ENCODE peak calls at places on chromosomes 12 and 14, in five cellular contexts. E, X, Q, Y and F are unnamed samples.

GRCh38 chr14:103716091-103716801 is 636 bp downstream of the ZFYVE21 start:
- DNase-seq in X (peak; percentile 64), E (no peak), Q (no peak), Y (peak; percentile 91), F (no peak)

GRCh38 chr12:82359115-82359478 is 768 bp downstream of the METTL25 start:
- DNase-seq in Y (peak; percentile 77), E (no peak), Q (no peak), X (peak; percentile 35), F (peak; percentile 17)

GRCh38 chr12:9673404-9674225 is 4.1 kb downstream of the CLEC2D start:
- DNase-seq in Q (peak; percentile 63), E (no peak), X (peak; percentile 42), Y (peak; percentile 66), F (peak; percentile 23)

GRCh38 chr14:36226164-36226563 is 49.6 kb upstream of the PTCSC3 start:
- DNase-seq in E (no peak), Y (no peak), X (no peak), Q (no peak), F (no peak)

GRCh38 chr14:53932966-53933365 is 23.7 kb downstream of the BMP4 start:
- DNase-seq in X (no peak), Y (no peak), Q (no peak), E (no peak), F (no peak)

GRCh38 chr14:79663453-79663852 is 547.9 kb downstream of the DIO2 start:
- DNase-seq in X (no peak), Y (no peak), E (no peak), Q (no peak), F (no peak)

GRCh38 chr12:68499616-68500015 is 111.1 kb upstream of the RAP1B start:
- DNase-seq in E (no peak), X (no peak), Y (no peak), Q (no peak), F (no peak)

GRCh38 chr14:49892301-49892635 is 614 bp upstream of the ARF6 start:
- DNase-seq in Q (peak; percentile 48), X (peak; percentile 83), Y (no peak), E (peak; percentile 57), F (no peak)

GRCh38 chr12:85448548-85449139 is 168.6 kb downstream of the ALX1 start:
- DNase-seq in Q (no peak), X (peak; percentile 29), E (no peak), Y (no peak), F (no peak)

GRCh38 chr14:55572578-55572977 is 7.4 kb upstream of the KTN1 start:
- DNase-seq in X (no peak), E (peak; percentile 44), Q (no peak), Y (no peak), F (peak; percentile 17)

GRCh38 chr14:76701981-76702380 is 59.3 kb upstream of the VASH1 start:
- DNase-seq in Y (no peak), E (no peak), X (no peak), Q (no peak), F (no peak)

GRCh38 chr12:109544955-109545531 is 28.3 kb downstream of the MMAB start:
- DNase-seq in Q (no peak), Y (peak; percentile 70), X (no peak), E (no peak), F (no peak)

GRCh38 chr12:104603545-104603973 is 146.8 kb downstream of the CHST11 start:
- DNase-seq in Y (no peak), X (no peak), Q (no peak), E (no peak), F (no peak)

GRCh38 chr12:74169607-74170006 is 368.0 kb upstream of the ATXN7L3B start:
- DNase-seq in Y (no peak), Q (no peak), X (no peak), E (no peak), F (no peak)

GRCh38 chr12:51322452-51322851 is 1.5 kb downstream of the BIN2 start:
- DNase-seq in E (no peak), X (no peak), Q (no peak), Y (no peak), F (no peak)

GRCh38 chr12:114302606-114303005 is 103.3 kb downstream of the TBX5 start:
- DNase-seq in Y (no peak), X (no peak), Q (no peak), E (no peak), F (no peak)

GRCh38 chr14:95037273-95037672 is 120.1 kb downstream of the DICER1 start:
- DNase-seq in Y (no peak), Q (no peak), X (no peak), E (no peak), F (no peak)

GRCh38 chr14:100117647-100118376 is 41.6 kb downstream of the DEGS2 start:
- DNase-seq in X (no peak), E (no peak), Y (no peak), Q (no peak), F (no peak)

GRCh38 chr14:84087986-84088531 is 1441.9 kb upstream of the FLRT2 start:
- DNase-seq in E (no peak), X (no peak), Q (no peak), Y (no peak), F (no peak)

GRCh38 chr14:72573725-72574426 is 320.0 kb downstream of the DPF3 start:
- DNase-seq in Q (no peak), E (no peak), Y (no peak), X (no peak), F (peak; percentile 58)

GRCh38 chr14:99537399-99537798 is 56.2 kb downstream of the CCNK start:
- DNase-seq in X (peak; percentile 89), Y (no peak), E (no peak), Q (no peak), F (no peak)

GRCh38 chr12:63963863-63964262 is 119.4 kb downstream of the SRGAP1 start:
- DNase-seq in Q (no peak), Y (no peak), E (no peak), X (no peak), F (no peak)

GRCh38 chr12:52789637-52790426 is 6.1 kb downstream of the KRT3 start:
- DNase-seq in X (no peak), E (peak; percentile 39), Y (peak; percentile 81), Q (no peak), F (no peak)

GRCh38 chr12:15505616-15506015 is 183.3 kb downstream of the PTPRO start:
- DNase-seq in Q (no peak), Y (no peak), E (no peak), X (no peak), F (no peak)

GRCh38 chr12:26878661-26879119 is 45.7 kb upstream of the ITPR2 start:
- DNase-seq in E (peak; percentile 85), Y (no peak), X (peak; percentile 19), Q (no peak), F (peak; percentile 92)

GRCh38 chr12:64655141-64655540 is 44.8 kb downstream of the RASSF3 start:
- DNase-seq in Y (no peak), X (no peak), Q (no peak), E (no peak), F (no peak)

GRCh38 chr14:24277606-24278321 is 6.4 kb upstream of the RABGGTA start:
- DNase-seq in E (no peak), Q (no peak), X (no peak), Y (no peak), F (no peak)

GRCh38 chr14:24280797-24281460 is 9.5 kb upstream of the RABGGTA start:
- DNase-seq in Y (no peak), E (no peak), Q (no peak), X (no peak), F (peak; percentile 25)

GRCh38 chr14:24282736-24283135 is 11.3 kb upstream of the RABGGTA start:
- DNase-seq in X (no peak), E (no peak), Q (no peak), Y (peak; percentile 53), F (no peak)

GRCh38 chr14:24275524-24276139 is 4.2 kb upstream of the RABGGTA start:
- DNase-seq in Q (no peak), Y (no peak), X (no peak), E (no peak), F (no peak)

GRCh38 chr14:24279301-24280186 is 8.1 kb upstream of the RABGGTA start:
- DNase-seq in E (no peak), Y (no peak), Q (peak; percentile 44), X (no peak), F (no peak)
- TF ChIP-seq CTCF in E (no peak), Y (no peak), Q (peak; percentile 27), X (no peak), F (no peak)

GRCh38 chr12:124545508-124546418 is 21.6 kb downstream of the NCOR2 start:
- DNase-seq in Y (peak; percentile 85), Q (no peak), X (no peak), E (no peak), F (no peak)
- H3K4me1 ChIP-seq in Y (peaks cover 62% of the 10 kb centered on the region), Q (peaks cover 59% of the 10 kb centered on the region), X (peaks cover 59% of the 10 kb centered on the region), E (peaks cover 73% of the 10 kb centered on the region), F (peaks cover 5% of the 10 kb centered on the region)

DNA sequence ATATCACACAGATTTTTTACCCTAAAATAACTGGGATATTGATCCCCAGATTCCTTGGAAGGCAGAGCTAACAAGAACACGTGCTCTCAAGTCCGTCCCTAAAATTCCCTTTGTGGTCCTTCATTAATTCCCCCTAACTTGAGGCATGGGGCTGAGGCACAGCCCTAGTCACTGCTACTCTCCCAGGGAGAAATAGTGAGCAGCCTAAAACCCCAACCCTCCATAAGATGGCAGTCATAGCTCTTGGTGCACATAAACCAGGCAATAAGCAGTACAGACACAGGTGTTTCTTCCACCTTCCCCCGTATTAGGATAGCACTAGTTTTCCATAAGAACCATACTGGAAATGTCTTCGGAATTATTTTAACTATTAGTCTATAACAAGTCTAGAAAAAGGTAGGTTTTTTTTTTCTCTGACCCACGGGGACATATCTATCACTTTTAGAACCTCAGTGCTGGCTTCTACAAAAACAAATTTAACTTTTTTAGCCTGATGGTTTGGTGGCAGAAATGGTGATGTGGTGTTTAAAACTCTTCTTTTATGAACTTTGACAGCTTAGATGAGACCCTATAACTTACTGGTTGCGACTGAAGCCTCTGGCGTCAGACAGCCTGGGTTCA is 3.1 kb upstream of the ARHGEF40 start:
- DNase-seq in Y (no peak), E (no peak), X (no peak), Q (no peak), F (no peak)
- TF ChIP-seq CTCF in Y (no peak), E (no peak), X (peak; percentile 19), Q (no peak), F (no peak)

DNA sequence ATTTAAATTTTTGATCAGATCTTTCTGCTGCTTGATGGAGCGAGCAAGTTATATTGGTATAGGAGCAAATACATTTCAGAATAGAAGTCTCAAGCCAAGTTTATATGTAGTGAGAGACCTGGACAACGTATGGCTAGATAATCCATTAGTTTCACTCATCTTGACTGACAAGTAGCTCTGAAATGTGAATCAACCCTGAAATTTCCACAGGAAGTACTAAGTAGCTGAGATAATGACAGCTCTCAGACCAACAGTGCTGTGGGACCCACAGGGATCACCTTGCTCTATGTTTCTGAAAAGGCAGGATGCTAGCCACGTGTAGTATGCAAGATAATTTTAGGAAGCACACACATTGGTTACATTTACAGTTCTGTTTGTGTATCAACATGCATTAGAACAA is 258.6 kb upstream of the FOXN3 start:
- DNase-seq in X (no peak), Y (no peak), E (no peak), Q (no peak), F (no peak)
- H3K4me1 ChIP-seq in X (peaks cover 22% of the 10 kb centered on the region), Y (no peaks in the 10 kb centered on the region), E (peaks cover 6% of the 10 kb centered on the region), Q (peaks cover 22% of the 10 kb centered on the region), F (no peaks in the 10 kb centered on the region)

GRCh38 chr12:3314306-3314663 is 176.7 kb upstream of the PRMT8 start:
- DNase-seq in Q (no peak), Y (peak; percentile 4), X (no peak), E (no peak), F (no peak)
- TF ChIP-seq CTCF in Q (no peak), Y (no peak), X (no peak), E (no peak), F (no peak)

DNA sequence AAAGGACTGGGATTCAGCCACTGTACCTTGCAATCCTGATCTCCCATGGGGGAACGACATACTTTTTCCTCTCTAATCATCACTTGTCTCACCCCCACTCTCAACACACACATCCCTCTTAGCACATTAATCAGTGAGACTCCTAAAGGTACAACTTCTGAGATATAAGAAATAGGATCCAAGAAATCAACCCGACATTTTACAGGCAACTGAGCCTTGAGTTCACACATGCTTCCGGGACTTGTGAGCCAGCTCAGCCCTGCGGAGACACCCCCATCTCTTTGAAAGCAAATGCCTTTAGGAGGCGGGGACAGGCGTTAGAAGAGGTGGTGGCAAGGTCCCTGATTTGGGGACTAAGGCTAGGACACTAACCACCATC is 1.3 kb downstream of the MAP3K9 start:
- DNase-seq in Y (no peak), E (peak; percentile 56), Q (peak; percentile 60), X (peak; percentile 57), F (peak; percentile 35)
- H3K4me1 ChIP-seq in Y (peaks cover 3% of the 10 kb centered on the region), E (peaks cover 23% of the 10 kb centered on the region), Q (peaks cover 12% of the 10 kb centered on the region), X (peaks cover 12% of the 10 kb centered on the region), F (no peaks in the 10 kb centered on the region)